ENCODE peak calls at places on chromosomes 13 and 19, in five cellular contexts. S is H1, H is HepG2, U is GM12878, A is HCT116. T is an unnamed sample.

GRCh38 chr13:109998808-109999528 is 212.6 kb upstream of the IRS2 start:
- DNase-seq in S (no peak), H (no peak), U (no peak), A (no peak), T (no peak)

GRCh38 chr13:96020155-96020575 is 33.0 kb downstream of the UGGT2 start:
- DNase-seq in S (no peak), H (peak; percentile 75), U (peak; percentile 23), A (peak; percentile 56), T (peak; percentile 39)

GRCh38 chr13:74026753-74027152 is 107.5 kb downstream of the KLF12 start:
- DNase-seq in S (peak; percentile 55), H (no peak), U (peak; percentile 71), A (no peak), T (no peak)

GRCh38 chr19:22617614-22618325 is 16.4 kb upstream of the ZNF492 start:
- DNase-seq in S (no peak), H (no peak), U (no peak), A (no peak), T (no peak)

GRCh38 chr13:98171806-98172569 is 5.1 kb downstream of the RNF113B start:
- DNase-seq in S (no peak), H (no peak), U (no peak), A (no peak), T (no peak)

GRCh38 chr13:40114305-40114896 is 458.9 kb downstream of the COG6 start:
- DNase-seq in S (no peak), H (no peak), U (no peak), A (no peak), T (no peak)

GRCh38 chr19:54521860-54522513 is 19.4 kb downstream of the LAIR2 start:
- DNase-seq in S (no peak), H (no peak), U (no peak), A (no peak), T (no peak)

GRCh38 chr13:114110091-114110829 is 22.2 kb downstream of the RASA3 start:
- DNase-seq in S (no peak), H (no peak), U (no peak), A (no peak), T (no peak)

GRCh38 chr19:47863514-47863936 is 4.5 kb downstream of the TPRX2 start:
- DNase-seq in S (peak; percentile 100), H (peak; percentile 61), U (no peak), A (peak; percentile 72), T (peak; percentile 92)

GRCh38 chr13:44364601-44365000 is 9.0 kb upstream of the SERP2 start:
- DNase-seq in S (no peak), H (peak; percentile 82), U (no peak), A (peak; percentile 71), T (no peak)

GRCh38 chr13:40120288-40120687 is 464.8 kb downstream of the COG6 start:
- DNase-seq in S (no peak), H (no peak), U (no peak), A (no peak), T (no peak)

GRCh38 chr13:100338265-100338664 is 249.4 kb downstream of the PCCA start:
- DNase-seq in S (no peak), H (no peak), U (no peak), A (no peak), T (no peak)

GRCh38 chr13:46866150-46866549 is 30.7 kb downstream of the HTR2A start:
- DNase-seq in S (no peak), H (peak; percentile 4), U (no peak), A (no peak), T (no peak)

GRCh38 chr19:10419646-10420443 is 493 bp upstream of the PDE4A start:
- DNase-seq in S (peak; percentile 92), H (no peak), U (no peak), A (peak; percentile 84), T (peak; percentile 96)

GRCh38 chr13:37109080-37109678 is 3.7 kb upstream of the CSNK1A1L start:
- DNase-seq in S (no peak), H (peak; percentile 3), U (no peak), A (no peak), T (no peak)

GRCh38 chr13:77136902-77137420 is 110.0 kb upstream of the FBXL3 start:
- DNase-seq in S (no peak), H (no peak), U (no peak), A (no peak), T (no peak)

GRCh38 chr13:22110368-22110767 is 439.5 kb downstream of the FGF9 start:
- DNase-seq in S (no peak), H (no peak), U (no peak), A (no peak), T (no peak)

GRCh38 chr13:22111961-22112360 is 441.1 kb downstream of the FGF9 start:
- DNase-seq in S (no peak), H (no peak), U (no peak), A (no peak), T (no peak)

GRCh38 chr13:22111152-22111783 is 440.4 kb downstream of the FGF9 start:
- DNase-seq in S (no peak), H (no peak), U (no peak), A (no peak), T (no peak)

GRCh38 chr13:22114630-22115311 is 443.9 kb downstream of the FGF9 start:
- DNase-seq in S (no peak), H (no peak), U (peak; percentile 99), A (no peak), T (no peak)

GRCh38 chr13:22112956-22113750 is 442.3 kb downstream of the FGF9 start:
- DNase-seq in S (no peak), H (no peak), U (no peak), A (no peak), T (no peak)
- TF ChIP-seq SRF in S (no peak), H (no peak), U (no peak), A (no peak), T (no peak)

GRCh38 chr19:12867120-12868099 is 13.8 kb downstream of the DNASE2 start:
- DNase-seq in S (peak; percentile 96), H (no peak), U (peak; percentile 31), A (no peak), T (peak; percentile 92)
- TF ChIP-seq SRF in S (no peak), H (no peak), U (no peak), A (no peak), T (peak; percentile 20)

GRCh38 chr13:50355797-50356196 is 340.6 kb downstream of the KCNRG start:
- DNase-seq in S (no peak), H (no peak), U (peak; percentile 9), A (no peak), T (no peak)

GRCh38 chr13:50357136-50357535 is 341.9 kb downstream of the KCNRG start:
- DNase-seq in S (no peak), H (no peak), U (no peak), A (no peak), T (no peak)

GRCh38 chr13:50358715-50359367 is 343.6 kb downstream of the KCNRG start:
- DNase-seq in S (no peak), H (no peak), U (no peak), A (no peak), T (no peak)

GRCh38 chr13:50358221-50358620 is 343.0 kb downstream of the KCNRG start:
- DNase-seq in S (no peak), H (no peak), U (no peak), A (no peak), T (no peak)

DNA sequence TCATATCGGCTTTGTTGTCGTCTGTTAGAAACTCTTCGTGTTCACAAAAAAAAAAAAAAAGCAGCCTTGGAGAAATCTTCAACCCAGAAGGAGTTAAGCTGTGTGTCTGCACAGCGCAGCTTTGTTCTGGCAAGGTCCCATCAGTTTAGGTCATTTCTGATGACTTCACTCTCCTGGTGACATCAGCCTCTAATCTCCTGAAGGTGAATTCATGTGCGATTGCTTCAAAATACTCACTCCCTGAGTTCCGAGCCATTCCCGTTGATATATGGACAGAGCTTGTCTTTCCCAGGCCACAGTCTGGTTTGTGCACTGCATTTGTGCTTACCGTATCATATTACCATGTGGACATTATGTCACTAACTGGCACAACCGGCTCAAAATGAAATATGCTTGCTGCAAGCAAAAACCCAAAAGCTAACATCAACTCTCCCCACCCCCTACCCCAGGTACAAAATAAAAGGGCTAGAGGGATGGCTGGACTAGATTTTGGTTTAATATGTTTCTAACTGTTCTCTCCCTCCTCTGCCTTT is 342.4 kb downstream of the KCNRG start:
- DNase-seq in S (no peak), H (no peak), U (no peak), A (no peak), T (peak; percentile 10)
- TF ChIP-seq SRF in S (no peak), H (no peak), U (no peak), A (no peak), T (no peak)

GRCh38 chr19:33292595-33293254 is 9.6 kb downstream of the CEBPA start:
- DNase-seq in S (no peak), H (no peak), U (no peak), A (no peak), T (no peak)
- TF ChIP-seq SRF in S (no peak), H (no peak), U (no peak), A (no peak), T (no peak)

GRCh38 chr13:30053904-30054303 is 203.5 kb upstream of the UBL3 start:
- DNase-seq in S (no peak), H (no peak), U (no peak), A (no peak), T (no peak)
- TF ChIP-seq SRF in S (no peak), H (no peak), U (no peak), A (no peak), T (no peak)

DNA sequence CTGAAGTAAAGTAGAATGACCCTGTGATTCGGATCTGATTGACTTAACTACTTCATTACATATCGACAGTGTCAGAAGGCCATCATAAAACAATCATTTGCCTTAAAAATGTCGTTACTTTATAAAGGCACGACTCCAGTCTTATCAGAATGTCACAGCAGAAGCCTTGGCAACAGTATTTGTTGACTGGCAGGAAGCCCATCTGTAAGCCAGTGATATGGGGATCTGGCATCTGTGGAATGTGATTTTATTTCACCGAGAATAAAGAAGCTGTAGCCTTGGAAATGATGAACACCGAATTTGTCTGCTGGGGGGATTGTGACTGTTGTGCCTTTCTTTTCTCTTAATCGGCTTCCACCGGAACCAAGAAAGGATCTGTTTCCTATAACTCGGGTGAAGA is 362.5 kb downstream of the TDRD3 start:
- DNase-seq in S (no peak), H (peak; percentile 3), U (no peak), A (no peak), T (no peak)
- TF ChIP-seq SRF in S (no peak), H (no peak), U (no peak), A (no peak), T (no peak)